ENCODE peak calls at places on chromosomes 4 and X, in four cellular contexts. B is K562, Z is SK-N-SH, V is HCT116. U is an unnamed sample.

GRCh38 chrX:70012756-70013155 is 37.0 kb downstream of the AWAT2 start:
- DNase-seq in B (no peak), Z (no peak), V (no peak), U (no peak)

GRCh38 chrX:10479508-10479907 is 140.9 kb downstream of the MID1 start:
- DNase-seq in B (no peak), Z (no peak), V (no peak), U (no peak)

GRCh38 chr4:56146956-56147355 is 198.2 kb downstream of the CEP135 start:
- DNase-seq in B (no peak), Z (peak; percentile 45), V (no peak), U (no peak)

GRCh38 chrX:113399501-113400192 is 559.0 kb upstream of the AMOT start:
- DNase-seq in B (no peak), Z (no peak), V (peak; percentile 3), U (no peak)

GRCh38 chrX:50814701-50815476 is 895 bp upstream of the SHROOM4 start:
- DNase-seq in B (no peak), Z (no peak), V (no peak), U (no peak)

GRCh38 chr4:165404696-165405095 is 25.9 kb downstream of the CPE start:
- DNase-seq in B (no peak), Z (no peak), V (no peak), U (no peak)

GRCh38 chr4:119300388-119301131 is 21.4 kb downstream of the FABP2 start:
- DNase-seq in B (peak; percentile 94), Z (peak; percentile 87), V (peak; percentile 91), U (peak; percentile 67)

GRCh38 chr4:153467154-153467896 is 1.2 kb downstream of the TMEM131L start:
- DNase-seq in B (peak; percentile 85), Z (peak; percentile 54), V (peak; percentile 39), U (peak; percentile 80)

GRCh38 chr4:40515398-40516293 is 114.0 kb downstream of the RBM47 start:
- DNase-seq in B (peak; percentile 93), Z (no peak), V (no peak), U (no peak)

GRCh38 chrX:83845397-83845796 is 15.5 kb upstream of the CYLC1 start:
- DNase-seq in B (peak; percentile 13), Z (peak; percentile 41), V (peak; percentile 0), U (peak; percentile 46)

DNA sequence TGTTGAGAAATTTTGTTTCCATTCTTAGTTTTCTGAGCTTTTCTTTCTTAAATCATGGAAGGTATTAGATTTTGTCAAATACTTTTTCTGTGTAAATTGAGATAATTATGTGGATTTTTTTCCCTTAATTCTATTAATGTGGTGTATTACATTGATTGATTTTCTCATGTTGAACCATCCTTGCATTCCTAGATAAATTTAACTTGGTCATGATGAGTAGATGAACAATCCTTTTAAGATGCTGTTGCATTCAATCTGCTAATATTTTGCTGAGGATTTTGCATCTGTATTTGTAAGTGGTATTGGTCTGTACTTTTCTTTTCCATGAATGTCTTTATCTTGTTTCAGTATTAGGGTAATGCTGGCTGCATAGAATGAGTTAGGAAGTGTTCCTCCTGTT is 20.3 kb upstream of the CTBP1 start:
- DNase-seq in B (no peak), Z (no peak), V (no peak), U (no peak)
- TF ChIP-seq JUND in B (no peak), Z (no peak), V (no peak), U (no peak)

GRCh38 chrX:134691453-134691852 is 33.2 kb upstream of the PLAC1 start:
- DNase-seq in B (no peak), Z (no peak), V (no peak), U (peak; percentile 52)
- TF ChIP-seq JUND in B (no peak), Z (no peak), V (no peak), U (no peak)

GRCh38 chrX:5431823-5432222 is 796.8 kb downstream of the NLGN4X start:
- DNase-seq in B (no peak), Z (no peak), V (no peak), U (no peak)
- TF ChIP-seq JUND in B (no peak), Z (no peak), V (no peak), U (no peak)

GRCh38 chrX:154096140-154097002 is 1.1 kb downstream of the MECP2 start:
- DNase-seq in B (peak; percentile 42), Z (no peak), V (no peak), U (no peak)
- TF ChIP-seq JUND in B (no peak), Z (no peak), V (no peak), U (no peak)

DNA sequence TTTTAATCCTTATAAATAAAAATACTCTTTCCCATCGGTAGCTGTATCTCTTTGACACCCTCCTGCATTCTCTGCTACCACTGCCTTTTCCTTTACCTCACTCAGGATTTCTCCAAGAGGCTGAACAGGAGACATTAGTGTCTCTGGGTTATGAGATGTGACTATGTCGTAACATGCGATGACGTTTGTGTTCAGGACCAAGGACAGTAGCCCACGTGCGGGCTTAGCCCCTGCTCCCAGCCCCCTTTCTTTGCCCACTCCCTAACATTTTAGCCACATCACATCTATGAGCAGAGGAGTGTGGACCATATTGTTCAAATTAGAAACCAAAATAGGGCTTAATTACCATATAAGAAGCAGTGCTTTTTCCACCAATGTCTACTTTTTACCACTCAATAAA is 369.3 kb downstream of the FBXW7 start:
- DNase-seq in B (peak; percentile 9), Z (no peak), V (no peak), U (peak; percentile 46)
- TF ChIP-seq JUND in B (no peak), Z (no peak), V (no peak), U (no peak)

GRCh38 chr4:18390655-18391369 is 369.3 kb upstream of the LCORL start:
- DNase-seq in B (no peak), Z (no peak), V (peak; percentile 23), U (no peak)
- TF ChIP-seq JUND in B (no peak), Z (no peak), V (no peak), U (no peak)

DNA sequence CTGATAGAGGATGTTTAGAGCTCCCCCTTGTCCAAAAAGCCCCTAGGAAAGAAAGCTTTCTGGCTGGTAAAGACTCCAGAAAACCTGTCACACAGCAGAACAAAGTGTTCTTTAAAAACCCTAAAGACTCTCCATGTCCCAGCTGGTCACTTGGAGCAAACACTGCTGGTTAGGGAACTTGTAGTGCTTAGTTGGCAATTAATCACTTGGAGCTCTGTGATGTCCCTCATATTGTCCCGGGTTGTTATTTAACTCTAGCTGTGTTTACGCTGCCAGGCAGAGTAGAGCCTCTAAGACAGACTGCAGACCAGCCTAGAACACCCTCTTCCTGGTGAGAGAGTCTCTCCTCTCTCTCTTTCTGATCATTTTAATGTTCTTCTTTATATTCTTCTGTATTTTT is 267.3 kb downstream of the BCOR start:
- DNase-seq in B (no peak), Z (no peak), V (no peak), U (no peak)
- TF ChIP-seq JUND in B (no peak), Z (no peak), V (no peak), U (no peak)

DNA sequence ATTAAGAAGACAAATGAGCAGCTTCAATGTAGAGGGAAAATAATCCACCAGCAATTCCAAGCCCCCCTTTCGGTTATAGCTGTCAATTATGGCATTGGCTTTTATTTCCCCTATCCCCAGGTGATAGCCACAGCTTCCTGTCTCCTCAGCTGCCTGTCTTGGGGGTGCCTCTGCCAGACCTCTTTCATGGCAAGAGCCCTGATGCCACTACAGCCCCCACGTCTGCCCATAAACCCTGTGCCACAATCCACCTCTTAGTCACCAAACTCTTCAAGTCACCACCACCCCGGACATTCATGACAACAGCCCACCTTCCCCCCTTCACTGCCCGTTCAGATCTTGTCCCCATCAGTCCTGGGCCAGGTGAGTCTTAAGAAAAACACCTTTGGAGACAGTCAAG is 48.4 kb upstream of the CLNK start:
- DNase-seq in B (no peak), Z (no peak), V (no peak), U (no peak)
- TF ChIP-seq JUND in B (no peak), Z (no peak), V (no peak), U (no peak)

GRCh38 chrX:37078434-37078703 is 70.2 kb downstream of the FAM47C start:
- DNase-seq in B (peak; percentile 1), Z (no peak), V (no peak), U (no peak)

GRCh38 chrX:37075892-37076595 is 67.9 kb downstream of the FAM47C start:
- DNase-seq in B (no peak), Z (no peak), V (no peak), U (no peak)

GRCh38 chrX:37076983-37077382 is 68.8 kb downstream of the FAM47C start:
- DNase-seq in B (no peak), Z (no peak), V (no peak), U (no peak)

GRCh38 chrX:37077646-37078433 is 69.7 kb downstream of the FAM47C start:
- DNase-seq in B (no peak), Z (no peak), V (no peak), U (no peak)
- TF ChIP-seq JUND in B (no peak), Z (no peak), V (no peak), U (no peak)

DNA sequence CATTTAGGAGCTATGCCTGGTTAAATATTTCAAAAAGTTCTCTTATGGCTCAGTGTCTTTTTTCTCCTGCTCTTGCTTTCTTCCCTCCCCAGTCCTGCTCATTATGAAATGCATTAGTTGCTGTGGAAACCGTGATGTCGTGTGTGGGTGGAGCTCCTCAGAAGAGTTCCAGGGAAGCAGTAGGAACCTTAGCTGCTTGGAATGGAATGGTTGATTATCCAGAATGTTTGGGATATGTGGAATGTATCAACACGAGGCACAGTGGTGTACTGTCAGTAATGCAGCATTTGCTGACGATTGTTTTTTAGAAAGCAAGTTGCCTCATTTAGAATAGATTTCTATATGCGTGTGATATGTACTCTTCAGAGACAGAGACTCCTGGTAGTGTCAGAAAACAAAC is 333.2 kb downstream of the ARHGAP10 start:
- DNase-seq in B (no peak), Z (no peak), V (no peak), U (no peak)
- TF ChIP-seq JUND in B (no peak), Z (no peak), V (no peak), U (no peak)

U was measured in T47D.